ENCODE peak calls at places on chromosomes 5 and 9, in five cellular contexts. X is lower lobe of right lung; J is IMR-90; T is stomach; V is CD8-positive, alpha-beta T cell. U is an unnamed sample.

GRCh38 chr9:27247756-27248155 is 49.2 kb downstream of the EQTN start:
- DNase-seq in V (no peak), X (peak), T (peak), J (peak), U (peak)

GRCh38 chr5:57298295-57298984 is 124.6 kb downstream of the GPBP1 start:
- DNase-seq in T (peak), V (peak), X (peak), J (peak), U (peak)

GRCh38 chr9:2662496-2662895 is 40.9 kb downstream of the VLDLR start:
- DNase-seq in T (peak), J (no peak), X (no peak), V (no peak), U (peak)

GRCh38 chr5:103461223-103461622 is 101.4 kb downstream of the NUDT12 start:
- DNase-seq in X (no peak), T (no peak), V (no peak), J (peak), U (peak)

GRCh38 chr5:163467682-163468081 is 7.2 kb downstream of the HMMR start:
- DNase-seq in V (no peak), J (no peak), X (no peak), T (no peak), U (no peak)

GRCh38 chr5:142324377-142324870 is 397 bp downstream of the SPRY4 start:
- DNase-seq in X (peak), T (no peak), V (no peak), J (no peak), U (no peak)

GRCh38 chr5:148145916-148146315 is 22.4 kb upstream of the SPINK14 start:
- DNase-seq in J (peak), T (peak), X (no peak), V (no peak), U (peak)

GRCh38 chr9:111037744-111038335 is 430 bp downstream of the LPAR1 start:
- DNase-seq in X (peak), J (peak), T (peak), V (no peak), U (peak)

GRCh38 chr5:12592228-12592627 is 688.0 kb upstream of the CTNND2 start:
- DNase-seq in V (no peak), X (no peak), T (no peak), J (no peak), U (no peak)

GRCh38 chr9:6142816-6143454 is 72.7 kb upstream of the IL33 start:
- DNase-seq in J (no peak), X (no peak), V (no peak), T (no peak), U (no peak)

GRCh38 chr5:169356811-169357210 is 55.9 kb upstream of the SLIT3 start:
- DNase-seq in X (no peak), T (no peak), V (no peak), J (no peak), U (no peak)

GRCh38 chr9:114156311-114156657 is 947 bp downstream of the COL27A1 start:
- DNase-seq in X (no peak), T (peak), V (no peak), J (no peak), U (no peak)

GRCh38 chr5:36607114-36607561 is 732 bp downstream of the SLC1A3 start:
- DNase-seq in V (no peak), X (peak), J (peak), T (no peak), U (peak)

GRCh38 chr5:168151041-168151440 is 140.4 kb upstream of the WWC1 start:
- DNase-seq in X (no peak), J (no peak), T (no peak), V (no peak), U (no peak)

GRCh38 chr5:62521319-62521718 is 57.3 kb upstream of the LRRC70 start:
- DNase-seq in T (no peak), X (no peak), V (no peak), J (no peak), U (no peak)

GRCh38 chr9:92378825-92379535 is 25.4 kb downstream of the OGN start:
- DNase-seq in V (no peak), X (no peak), J (peak), T (no peak), U (no peak)

GRCh38 chr9:129968690-129969485 is 74.1 kb downstream of the FNBP1 start:
- DNase-seq in J (peak), X (no peak), V (no peak), T (no peak), U (peak)

GRCh38 chr9:14573319-14573718 is 119.9 kb downstream of the ZDHHC21 start:
- DNase-seq in J (no peak), T (no peak), X (no peak), V (no peak), U (no peak)

GRCh38 chr5:82815871-82816270 is 261.3 kb downstream of the TMEM167A start:
- DNase-seq in T (no peak), J (no peak), X (no peak), V (no peak), U (peak)

DNA sequence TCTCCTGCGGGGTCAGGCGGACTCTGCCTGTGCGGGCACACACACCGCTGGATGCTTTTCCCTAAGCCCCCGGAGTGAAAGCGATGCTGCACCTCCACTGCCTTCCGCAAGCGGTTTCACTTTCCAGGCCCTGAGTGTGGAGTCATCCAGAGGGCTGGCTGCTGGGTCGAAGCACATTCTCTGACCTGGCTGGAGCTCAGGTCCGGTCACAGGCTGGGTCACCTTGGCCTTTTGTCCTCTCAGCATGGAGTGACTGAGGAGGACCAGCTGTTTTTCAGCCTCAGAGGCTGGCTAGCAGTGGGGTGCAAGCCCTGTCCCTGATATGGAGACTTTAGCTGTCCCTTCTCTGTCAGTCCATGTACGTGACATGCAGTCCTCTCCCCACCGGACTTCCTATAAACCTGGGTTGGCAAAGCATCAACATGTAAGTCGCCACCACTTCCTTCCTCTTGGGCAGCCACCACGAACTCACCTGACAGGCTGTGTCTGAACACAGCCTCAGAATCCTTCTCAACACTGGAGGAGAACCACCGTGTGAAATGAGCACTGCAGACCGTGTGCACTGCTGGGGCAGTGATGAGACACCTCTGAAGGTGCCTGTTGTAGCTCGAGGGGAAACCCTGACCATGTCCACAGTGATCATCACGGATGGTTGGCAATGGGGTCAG is 51.3 kb downstream of the GADD45G start:
- DNase-seq in X (no peak), T (no peak), V (no peak), J (no peak), U (peak)
- H3K4me3 ChIP-seq in X (no peak), T (no peak), V (no peak), J (no peak), U (peak)

GRCh38 chr5:98349251-98349989 is 424.0 kb upstream of the RGMB start:
- DNase-seq in J (peak), T (no peak), V (no peak), X (no peak), U (peak)
- TF ChIP-seq CTCF in J (peak), T (no peak), V (no peak), X (no peak), U (peak)

DNA sequence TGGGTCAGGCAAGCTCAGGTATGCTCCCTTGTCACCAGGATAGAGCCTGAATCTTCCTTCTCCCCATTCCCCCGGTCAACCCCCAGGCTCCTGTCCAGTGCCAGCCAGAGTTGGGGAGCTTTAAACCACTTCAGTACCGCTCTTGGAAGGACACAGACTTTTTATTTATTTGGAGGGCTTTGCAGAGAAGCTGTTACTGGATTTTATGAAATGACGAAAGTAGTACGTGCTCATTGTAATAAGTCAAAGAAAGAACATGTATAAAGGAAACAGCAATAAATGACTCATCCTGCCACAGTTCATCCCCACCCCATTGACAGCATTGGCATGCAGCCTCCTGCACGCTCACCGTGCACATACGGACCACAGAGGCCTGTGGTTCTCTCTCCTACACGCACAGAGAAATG is 230.3 kb downstream of the AUH start:
- DNase-seq in J (peak), T (peak), V (peak), X (no peak), U (peak)
- H3K4me3 ChIP-seq in J (no peak), T (no peak), V (no peak), X (no peak), U (no peak)

DNA sequence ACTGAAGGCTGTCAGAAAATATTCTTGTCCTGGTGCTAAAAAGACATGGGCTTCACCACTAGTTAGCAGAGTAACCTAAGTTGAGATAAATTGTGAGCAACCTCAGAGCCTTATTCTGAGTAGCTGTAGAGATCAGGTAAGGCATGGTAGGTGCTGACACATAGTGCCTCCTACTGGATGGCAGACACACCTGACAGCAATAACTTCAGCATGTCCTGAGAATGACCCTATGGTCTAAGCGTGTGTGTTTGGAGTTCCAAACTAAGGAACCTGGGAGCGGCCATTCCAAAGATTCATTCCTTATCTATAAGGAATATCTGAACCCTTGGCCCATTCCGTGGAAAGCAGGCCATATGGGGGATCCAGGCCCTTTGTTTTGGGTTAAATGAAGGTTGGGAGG is 46.0 kb downstream of the SLC28A3 start:
- DNase-seq in X (no peak), V (no peak), J (no peak), T (no peak), U (no peak)
- TF ChIP-seq CTCF in X (no peak), V (no peak), J (peak), T (no peak), U (no peak)

DNA sequence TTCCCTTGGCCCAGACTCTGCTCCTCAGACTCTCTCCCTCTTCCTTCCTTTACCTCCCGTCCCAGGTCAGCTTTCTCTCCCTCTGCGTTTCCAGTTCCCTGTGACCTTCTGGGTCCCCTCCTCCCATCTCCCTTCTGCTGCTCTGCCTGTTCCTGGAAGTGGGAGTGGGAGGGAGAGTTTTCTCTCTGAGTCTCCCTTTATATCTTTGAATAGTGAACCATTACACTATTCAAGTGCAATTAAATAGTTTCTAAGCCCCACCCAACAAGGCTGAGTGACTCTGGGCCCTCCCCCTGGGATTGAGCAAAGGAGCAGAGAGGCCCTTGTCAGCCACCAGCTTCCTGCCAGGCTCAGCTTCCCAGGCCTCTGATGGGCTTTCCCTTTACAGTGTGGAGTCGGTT is 34.8 kb downstream of the THBS4 start:
- DNase-seq in J (no peak), T (no peak), V (no peak), X (peak), U (no peak)
- H3K4me3 ChIP-seq in J (no peak), T (no peak), V (no peak), X (no peak), U (no peak)

GRCh38 chr5:16135506-16135905 is 44.1 kb downstream of the MARCHF11 start:
- DNase-seq in X (no peak), V (no peak), J (no peak), T (no peak), U (peak)

GRCh38 chr5:16134204-16134603 is 45.4 kb downstream of the MARCHF11 start:
- DNase-seq in V (no peak), X (no peak), J (no peak), T (no peak), U (no peak)

GRCh38 chr5:16131878-16132277 is 47.7 kb downstream of the MARCHF11 start:
- DNase-seq in J (no peak), T (no peak), X (no peak), V (no peak), U (no peak)

GRCh38 chr5:16137177-16137576 is 42.4 kb downstream of the MARCHF11 start:
- DNase-seq in X (no peak), T (no peak), J (no peak), V (no peak), U (peak)

DNA sequence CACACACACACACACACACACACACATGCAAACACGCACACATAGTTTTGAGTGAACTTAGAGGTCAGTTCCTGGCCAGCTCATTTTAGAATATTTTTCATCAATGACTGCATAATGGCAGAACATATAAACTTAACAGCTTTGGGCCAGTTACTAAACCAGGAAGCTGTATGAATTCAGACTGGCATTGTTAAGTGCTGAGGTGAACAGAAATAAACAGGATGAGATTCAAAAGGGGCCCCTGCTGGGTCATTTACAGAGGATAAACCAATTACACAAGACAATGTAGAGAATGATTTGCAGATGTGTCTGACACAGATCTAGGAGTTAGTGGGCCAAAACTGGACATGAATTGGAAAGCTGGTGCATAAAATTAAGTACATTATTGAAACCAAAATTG is 44.6 kb downstream of the MARCHF11 start:
- DNase-seq in X (no peak), V (no peak), J (no peak), T (no peak), U (peak)
- TF ChIP-seq CTCF in X (no peak), V (no peak), J (no peak), T (no peak), U (no peak)

GRCh38 chr5:143383988-143384387 is 19.5 kb downstream of the NR3C1 start:
- DNase-seq in X (no peak), V (no peak), J (no peak), T (no peak), U (no peak)
- H3K4me3 ChIP-seq in X (no peak), V (no peak), J (no peak), T (no peak), U (no peak)

GRCh38 chr9:23044549-23044948 is 597.9 kb downstream of the DMRTA1 start:
- DNase-seq in T (no peak), V (no peak), X (no peak), J (peak), U (no peak)
- TF ChIP-seq CTCF in T (no peak), V (no peak), X (no peak), J (no peak), U (no peak)

U was measured in choroid plexus epithelial cell.